ENCODE peak calls at places on chromosomes 12 and 14, in ten cellular contexts. R is left ventricle myocardium inferior; A is left lung; I is PC-3; X is CD4-positive, alpha-beta memory T cell; K is brain microvascular endothelial cell; Z is tibial nerve; G is ovary; E is caudate nucleus; D is heart right ventricle. J is an unnamed sample.

GRCh38 chr12:119843100-119843499 is 34.0 kb downstream of the CIT start:
- DNase-seq in Z (no peak), I (no peak), D (no peak), R (no peak), X (no peak), A (no peak), K (peak; percentile 16), G (no peak), E (no peak), J (no peak)

GRCh38 chr14:54444701-54445100 is 3.5 kb upstream of the CNIH1 start:
- DNase-seq in R (no peak), E (no peak), G (no peak), D (no peak), Z (no peak), A (no peak), K (no peak), X (no peak), I (no peak), J (no peak)

GRCh38 chr12:84636801-84637285 is 275.8 kb downstream of the SLC6A15 start:
- DNase-seq in R (no peak), D (no peak), K (peak; percentile 41), A (no peak), X (no peak), E (no peak), G (no peak), Z (no peak), I (peak; percentile 30), J (no peak)

GRCh38 chr14:74682169-74682952 is 30.5 kb downstream of the AREL1 start:
- DNase-seq in X (no peak), A (no peak), R (no peak), I (no peak), K (no peak), Z (no peak), E (no peak), G (no peak), D (no peak), J (no peak)

GRCh38 chr12:130747867-130748740 is 32.0 kb upstream of the RIMBP2 start:
- DNase-seq in I (peak; percentile 93), X (no peak), G (peak; percentile 78), D (peak; percentile 75), A (peak; percentile 75), Z (peak; percentile 57), R (peak; percentile 79), E (no peak), K (peak; percentile 68), J (no peak)

GRCh38 chr12:105224399-105224798 is 11.6 kb downstream of the APPL2 start:
- DNase-seq in D (no peak), R (no peak), E (no peak), X (no peak), A (no peak), G (no peak), K (no peak), I (no peak), Z (no peak), J (no peak)

GRCh38 chr14:89182326-89182725 is 234.7 kb downstream of the FOXN3 start:
- DNase-seq in Z (no peak), D (no peak), K (no peak), E (no peak), X (no peak), A (no peak), I (no peak), G (no peak), R (no peak), J (no peak)

GRCh38 chr12:32027684-32028355 is 68.6 kb downstream of the RESF1 start:
- DNase-seq in E (no peak), R (no peak), A (no peak), Z (no peak), G (no peak), X (no peak), K (no peak), I (no peak), D (no peak), J (no peak)

GRCh38 chr12:106275458-106275857 is 27.1 kb upstream of the TCP11L2 start:
- DNase-seq in G (no peak), K (no peak), A (no peak), E (no peak), X (no peak), I (no peak), D (no peak), Z (no peak), R (no peak), J (no peak)

GRCh38 chr12:123118397-123118945 is 32.4 kb downstream of the PITPNM2 start:
- DNase-seq in I (no peak), E (no peak), R (no peak), A (no peak), K (no peak), G (peak; percentile 74), X (no peak), Z (no peak), D (no peak), J (no peak)

GRCh38 chr12:110073049-110073831 is 24.9 kb upstream of the C12orf76 start:
- DNase-seq in G (no peak), I (peak; percentile 25), E (peak; percentile 86), D (peak; percentile 10), X (no peak), Z (peak; percentile 47), R (peak; percentile 21), K (no peak), A (peak; percentile 55), J (no peak)

GRCh38 chr12:110068654-110069053 is 20.3 kb upstream of the C12orf76 start:
- DNase-seq in R (no peak), I (no peak), D (no peak), K (no peak), G (no peak), X (no peak), A (no peak), Z (no peak), E (no peak), J (no peak)

GRCh38 chr12:110071967-110072366 is 23.6 kb upstream of the C12orf76 start:
- DNase-seq in I (no peak), G (no peak), R (no peak), X (no peak), E (no peak), K (no peak), A (no peak), Z (no peak), D (no peak), J (no peak)

GRCh38 chr12:110074089-110074488 is 25.8 kb upstream of the C12orf76 start:
- DNase-seq in R (no peak), I (no peak), D (no peak), Z (no peak), X (no peak), E (no peak), A (no peak), G (no peak), K (no peak), J (no peak)

GRCh38 chr12:110071504-110071903 is 23.2 kb upstream of the C12orf76 start:
- DNase-seq in E (no peak), D (no peak), A (no peak), Z (no peak), R (no peak), I (no peak), K (no peak), X (no peak), G (no peak), J (no peak)
- H3K27ac ChIP-seq in E (peak overlapping the region; percentile 68), D (no peak overlapping the region), A (no peak overlapping the region), Z (no peak overlapping the region), R (no peak overlapping the region), I (no peak overlapping the region), K (no peak overlapping the region), X (no peak overlapping the region), G (no peak overlapping the region), J (no peak overlapping the region)

GRCh38 chr12:127241056-127241830 is 1025.7 kb upstream of the TMEM132C start:
- DNase-seq in R (no peak), A (no peak), K (no peak), D (no peak), G (no peak), I (peak; percentile 64), E (no peak), Z (peak; percentile 19), X (no peak), J (peak; percentile 50)
- H3K27ac ChIP-seq in R (no peak overlapping the region), A (no peak overlapping the region), K (no peak overlapping the region), D (no peak overlapping the region), G (no peak overlapping the region), I (no peak overlapping the region), E (no peak overlapping the region), Z (no peak overlapping the region), X (no peak overlapping the region), J (peak overlapping the region; percentile 23)

DNA sequence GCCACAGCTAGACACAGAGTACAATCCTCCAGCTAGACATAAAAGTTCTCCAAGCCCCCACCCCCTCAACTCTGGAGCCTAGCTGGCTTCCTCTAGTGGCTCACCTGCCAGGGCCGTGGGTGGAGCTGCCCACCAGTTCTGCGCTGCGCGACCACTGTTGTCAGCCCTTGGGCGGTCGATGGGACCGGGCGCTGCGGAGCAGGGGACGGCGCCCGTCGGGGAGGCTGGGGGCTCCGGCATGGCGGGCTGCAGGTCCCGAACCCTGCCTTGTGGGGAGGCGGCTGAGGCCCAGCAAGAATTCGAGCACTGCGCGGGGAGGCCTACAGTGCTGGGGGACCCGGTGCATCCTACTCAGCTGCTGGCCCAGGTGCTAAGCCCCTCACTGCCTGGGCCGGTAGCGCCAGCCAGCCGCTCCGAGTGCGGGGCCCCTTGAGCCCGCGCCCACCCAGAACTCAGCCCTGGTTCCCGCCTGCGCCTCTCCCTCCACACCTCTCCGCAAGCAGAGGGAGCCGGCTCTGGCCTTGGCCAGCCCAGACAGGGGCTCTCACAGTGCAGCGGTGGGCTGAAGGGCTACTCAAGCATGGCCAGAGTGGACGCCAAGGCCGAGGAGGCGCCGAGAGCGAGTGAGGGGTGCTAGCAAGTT is 51.0 kb downstream of the RTN1 start:
- DNase-seq in R (no peak), X (no peak), E (no peak), D (no peak), Z (no peak), G (no peak), A (no peak), I (no peak), K (no peak), J (no peak)
- H3K27ac ChIP-seq in R (no peak overlapping the region), X (no peak overlapping the region), E (no peak overlapping the region), D (no peak overlapping the region), Z (no peak overlapping the region), G (no peak overlapping the region), A (no peak overlapping the region), I (no peak overlapping the region), K (no peak overlapping the region), J (no peak overlapping the region)

GRCh38 chr14:30227436-30227835 is 299.8 kb upstream of the PRKD1 start:
- DNase-seq in X (no peak), E (no peak), R (peak; percentile 37), A (no peak), K (no peak), G (peak; percentile 26), Z (peak; percentile 33), D (no peak), I (no peak), J (no peak)

GRCh38 chr14:30225171-30225570 is 297.5 kb upstream of the PRKD1 start:
- DNase-seq in R (no peak), K (peak; percentile 8), G (no peak), A (no peak), I (no peak), E (no peak), D (no peak), X (no peak), Z (peak; percentile 38), J (no peak)

GRCh38 chr14:30221546-30221945 is 293.9 kb upstream of the PRKD1 start:
- DNase-seq in G (no peak), A (no peak), E (no peak), K (no peak), R (no peak), I (no peak), Z (no peak), X (no peak), D (no peak), J (no peak)

GRCh38 chr14:30223385-30223785 is 295.7 kb upstream of the PRKD1 start:
- DNase-seq in Z (peak; percentile 48), D (peak; percentile 32), R (peak; percentile 29), G (peak; percentile 40), E (no peak), A (peak; percentile 58), I (peak; percentile 99), K (peak; percentile 76), X (no peak), J (peak; percentile 88)

GRCh38 chr14:30223966-30224365 is 296.3 kb upstream of the PRKD1 start:
- DNase-seq in G (peak; percentile 16), D (no peak), I (no peak), R (no peak), X (no peak), K (no peak), E (no peak), Z (no peak), A (no peak), J (no peak)
- H3K27ac ChIP-seq in G (no peak overlapping the region), D (no peak overlapping the region), I (peak overlapping the region; percentile 47), R (peak overlapping the region; percentile 60), X (no peak overlapping the region), K (no peak overlapping the region), E (no peak overlapping the region), Z (peak overlapping the region; percentile 31), A (no peak overlapping the region), J (no peak overlapping the region)